ENCODE peak calls at places on chromosomes 2 and 18, in eight cellular contexts. W, T, V, L, Y, O, M and G are unnamed samples.

GRCh38 chr2:207694811-207695281 is 16.6 kb upstream of the CCNYL1 start:
- DNase-seq in L (no peak), W (no peak), V (no peak), T (no peak), Y (no peak), O (no peak), M (no peak), G (no peak)

GRCh38 chr18:35019929-35020328 is 21.3 kb upstream of the MAPRE2 start:
- DNase-seq in V (no peak), Y (no peak), O (no peak), T (no peak), L (no peak), W (no peak), M (no peak), G (no peak)

GRCh38 chr2:201199847-201200246 is 16.9 kb downstream of the CASP10 start:
- DNase-seq in Y (no peak), T (no peak), L (no peak), O (no peak), V (no peak), W (no peak), M (no peak), G (no peak)

GRCh38 chr2:30037016-30037415 is 109.8 kb upstream of the YPEL5 start:
- DNase-seq in M (no peak), W (no peak), L (no peak), V (no peak), Y (no peak), O (no peak), T (no peak), G (no peak)

GRCh38 chr2:134031539-134031938 is 222.3 kb upstream of the MGAT5 start:
- DNase-seq in V (no peak), W (no peak), Y (no peak), T (no peak), M (no peak), O (no peak), L (no peak), G (no peak)

GRCh38 chr2:166234112-166234846 is 106.5 kb upstream of the SCN1A start:
- DNase-seq in V (no peak), Y (no peak), L (no peak), M (no peak), T (no peak), W (no peak), O (no peak), G (no peak)

GRCh38 chr2:383888-384287 is 96.0 kb upstream of the ALKAL2 start:
- DNase-seq in M (no peak), V (no peak), O (peak; percentile 69), Y (no peak), W (no peak), L (no peak), T (no peak), G (no peak)

GRCh38 chr2:118123561-118124232 is 35.4 kb downstream of the INSIG2 start:
- DNase-seq in T (no peak), O (peak; percentile 84), W (no peak), Y (no peak), L (no peak), V (peak; percentile 29), M (peak; percentile 24), G (no peak)

GRCh38 chr2:241112592-241112991 is 10.5 kb upstream of the MTERF4 start:
- DNase-seq in L (peak; percentile 48), W (peak; percentile 50), V (no peak), Y (no peak), T (peak; percentile 78), O (no peak), M (no peak), G (no peak)

GRCh38 chr2:174573621-174574081 is 24.0 kb downstream of the WIPF1 start:
- DNase-seq in V (peak; percentile 38), M (no peak), L (no peak), T (no peak), W (no peak), O (no peak), Y (peak; percentile 29), G (peak; percentile 49)

GRCh38 chr18:9494778-9495302 is 19.5 kb downstream of the RALBP1 start:
- DNase-seq in L (no peak), M (no peak), T (no peak), W (no peak), Y (peak; percentile 28), O (no peak), V (no peak), G (no peak)

GRCh38 chr2:50746526-50746925 is 285.4 kb downstream of the NRXN1 start:
- DNase-seq in V (no peak), M (no peak), L (no peak), Y (peak; percentile 39), T (no peak), W (peak; percentile 4), O (peak; percentile 35), G (no peak)

GRCh38 chr2:204749319-204749718 is 204.0 kb downstream of the PARD3B start:
- DNase-seq in T (no peak), V (no peak), L (no peak), Y (no peak), M (no peak), O (no peak), W (no peak), G (no peak)

GRCh38 chr2:200615247-200615646 is 29.4 kb downstream of the AOX1 start:
- DNase-seq in Y (peak; percentile 24), T (no peak), V (peak; percentile 44), M (no peak), W (no peak), L (no peak), O (peak; percentile 30), G (no peak)

GRCh38 chr2:55155764-55156221 is 76.3 kb downstream of the CLHC1 start:
- DNase-seq in Y (no peak), O (no peak), L (no peak), M (no peak), T (no peak), V (no peak), W (no peak), G (no peak)

GRCh38 chr2:24009367-24009679 is 562 bp upstream of the MFSD2B start:
- DNase-seq in T (no peak), Y (no peak), W (no peak), V (no peak), M (no peak), O (no peak), L (no peak), G (no peak)

GRCh38 chr2:40962026-40962425 is 510.1 kb upstream of the SLC8A1 start:
- DNase-seq in W (no peak), Y (peak; percentile 45), V (no peak), L (no peak), T (no peak), M (no peak), O (no peak), G (no peak)

GRCh38 chr2:100884145-100884621 is 64.2 kb downstream of the NPAS2 start:
- DNase-seq in V (no peak), T (no peak), W (no peak), L (no peak), M (no peak), O (no peak), Y (no peak), G (no peak)

GRCh38 chr18:52408800-52409302 is 68.9 kb downstream of the DCC start:
- DNase-seq in O (no peak), W (no peak), L (no peak), T (no peak), Y (no peak), M (no peak), V (no peak), G (no peak)

GRCh38 chr2:149160701-149161217 is 122.3 kb downstream of the LYPD6B start:
- DNase-seq in W (peak; percentile 28), O (no peak), M (no peak), L (peak; percentile 52), T (peak; percentile 36), V (no peak), Y (peak; percentile 28), G (no peak)

GRCh38 chr2:161113693-161114417 is 46.4 kb upstream of the TANK start:
- DNase-seq in V (no peak), Y (no peak), T (no peak), M (no peak), W (no peak), L (no peak), O (no peak), G (no peak)

GRCh38 chr2:224968051-224968450 is 74.2 kb downstream of the DOCK10 start:
- DNase-seq in W (no peak), O (no peak), V (no peak), Y (no peak), T (no peak), L (no peak), M (no peak), G (no peak)

GRCh38 chr2:11850082-11850481 is 103.7 kb downstream of the LPIN1 start:
- DNase-seq in V (no peak), T (no peak), M (no peak), O (no peak), W (no peak), L (no peak), Y (no peak), G (no peak)

GRCh38 chr2:167127135-167127534 is 238.9 kb downstream of the XIRP2 start:
- DNase-seq in M (no peak), L (peak; percentile 57), W (no peak), O (no peak), T (no peak), V (no peak), Y (peak; percentile 4), G (no peak)

GRCh38 chr2:69992310-69993047 is 31.0 kb upstream of the ASPRV1 start:
- DNase-seq in O (no peak), Y (no peak), W (no peak), M (no peak), L (no peak), T (no peak), V (no peak), G (no peak)

GRCh38 chr2:207801259-207801658 is 31.6 kb upstream of the FZD5 start:
- DNase-seq in O (no peak), T (no peak), V (no peak), W (no peak), M (no peak), Y (no peak), L (no peak), G (no peak)

GRCh38 chr18:10291568-10291981 is 162.9 kb upstream of the APCDD1 start:
- DNase-seq in L (no peak), M (no peak), V (peak; percentile 28), Y (no peak), T (no peak), W (no peak), O (no peak), G (no peak)

GRCh38 chr2:24076849-24077534 is 866 bp upstream of the SF3B6 start:
- DNase-seq in O (no peak), Y (peak; percentile 61), L (no peak), T (peak; percentile 35), M (no peak), W (peak; percentile 26), V (peak; percentile 31), G (no peak)

GRCh38 chr18:48543228-48543627 is 4.4 kb downstream of the CTIF start:
- DNase-seq in V (peak; percentile 58), L (no peak), O (peak; percentile 31), M (peak; percentile 13), Y (no peak), T (peak; percentile 43), W (peak; percentile 23), G (no peak)

GRCh38 chr2:95730813-95731212 is 139.0 kb downstream of the TRIM43 start:
- DNase-seq in O (no peak), L (peak; percentile 35), V (no peak), T (no peak), W (no peak), M (no peak), Y (no peak), G (no peak)